ENCODE peak calls at places on chromosomes 11 and 22, in ten cellular contexts. A is fibroblast of lung, X is heart left ventricle, I is AG04450, L is osteoblast, U is OCI-LY7, O is astrocyte of the cerebellum, W is AG09319, F is cardiac fibroblast, N is endothelial cell. H is an unnamed sample.

GRCh38 chr11:101914349-101914736 is 467 bp upstream of the CEP126 start:
- DNase-seq in U (no peak), X (no peak), L (peak), N (no peak), A (peak), F (no peak), W (peak), O (no peak), I (peak), H (no peak)

GRCh38 chr11:9787981-9788521 is 124.2 kb downstream of the SWAP70 start:
- DNase-seq in U (no peak), L (peak), I (peak), W (peak), F (peak), O (peak), N (no peak), A (peak), X (peak), H (no peak)

GRCh38 chr11:83436855-83437254 is 150.7 kb upstream of the CCDC90B start:
- DNase-seq in A (no peak), I (no peak), W (no peak), U (no peak), F (no peak), L (no peak), X (no peak), O (no peak), N (no peak), H (no peak)

GRCh38 chr11:31875861-31876625 is 64.9 kb upstream of the PAX6 start:
- DNase-seq in I (no peak), O (no peak), A (no peak), F (no peak), N (no peak), W (no peak), U (no peak), X (no peak), L (no peak), H (peak)

GRCh38 chr11:45354976-45355705 is 69.0 kb upstream of the SYT13 start:
- DNase-seq in I (no peak), F (peak), U (peak), W (peak), A (peak), N (peak), O (peak), L (no peak), X (peak), H (peak)

GRCh38 chr11:8209208-8209807 is 40.5 kb upstream of the RIC3 start:
- DNase-seq in X (no peak), N (no peak), U (no peak), F (no peak), O (no peak), L (peak), A (no peak), W (no peak), I (no peak), H (no peak)

GRCh38 chr11:64926689-64927088 is 2.2 kb downstream of the PPP2R5B start:
- DNase-seq in O (no peak), X (no peak), W (no peak), F (no peak), A (no peak), U (no peak), N (no peak), I (no peak), L (peak), H (no peak)

GRCh38 chr22:40176921-40177737 is 596 bp upstream of the TNRC6B start:
- DNase-seq in U (peak), L (peak), X (no peak), W (no peak), I (no peak), N (peak), F (peak), A (peak), O (no peak), H (peak)

GRCh38 chr11:10751581-10751940 is 515 bp downstream of the CTR9 start:
- DNase-seq in W (no peak), X (no peak), I (no peak), N (no peak), O (no peak), A (no peak), L (peak), F (peak), U (no peak), H (no peak)

GRCh38 chr22:49005557-49005956 is 822.1 kb downstream of the BRD1 start:
- DNase-seq in I (no peak), X (no peak), F (no peak), O (no peak), U (no peak), A (no peak), N (no peak), W (no peak), L (no peak), H (no peak)

GRCh38 chr11:11996321-11997174 is 11.9 kb downstream of the DKK3 start:
- DNase-seq in L (no peak), W (no peak), O (no peak), A (no peak), X (no peak), I (no peak), N (no peak), U (no peak), F (no peak), H (no peak)

GRCh38 chr22:35335936-35336781 is 36.5 kb downstream of the TOM1 start:
- DNase-seq in I (no peak), W (no peak), N (no peak), X (peak), L (no peak), F (no peak), A (no peak), U (no peak), O (no peak), H (no peak)

GRCh38 chr11:84819561-84819960 is 807.6 kb downstream of the DLG2 start:
- DNase-seq in W (no peak), O (no peak), F (no peak), N (no peak), I (no peak), A (no peak), X (no peak), L (no peak), U (no peak), H (no peak)

GRCh38 chr11:95304777-95305176 is 73.8 kb upstream of the SESN3 start:
- DNase-seq in W (no peak), A (no peak), L (no peak), O (no peak), F (no peak), U (no peak), X (no peak), N (no peak), I (no peak), H (no peak)

GRCh38 chr11:12835286-12835685 is 161.1 kb downstream of the TEAD1 start:
- DNase-seq in A (no peak), X (no peak), O (no peak), L (no peak), F (no peak), N (no peak), I (no peak), U (no peak), W (no peak), H (no peak)

GRCh38 chr22:27397948-27398330 is 403.6 kb downstream of the MN1 start:
- DNase-seq in N (no peak), X (peak), I (peak), A (peak), U (no peak), F (peak), W (no peak), L (no peak), O (no peak), H (no peak)

GRCh38 chr11:91700854-91701253 is 523.8 kb upstream of the FAT3 start:
- DNase-seq in O (no peak), I (no peak), A (no peak), X (no peak), L (no peak), U (no peak), W (no peak), N (no peak), F (no peak), H (no peak)

GRCh38 chr11:130403301-130403804 is 25.1 kb downstream of the ADAMTS8 start:
- DNase-seq in X (peak), A (peak), U (no peak), F (peak), I (peak), L (peak), O (peak), W (peak), N (no peak), H (no peak)

GRCh38 chr22:42926034-42926433 is 69.0 kb upstream of the ARFGAP3 start:
- DNase-seq in W (no peak), F (peak), X (no peak), L (peak), U (no peak), A (no peak), I (no peak), N (no peak), O (no peak), H (no peak)

GRCh38 chr11:83773950-83774880 is 488.0 kb upstream of the CCDC90B start:
- DNase-seq in X (no peak), A (no peak), F (peak), I (no peak), W (no peak), U (no peak), L (no peak), O (no peak), N (no peak), H (no peak)

GRCh38 chr11:121563900-121564822 is 111.4 kb upstream of the SORL1-AS1 start:
- DNase-seq in A (peak), W (no peak), F (no peak), U (no peak), I (peak), N (no peak), L (no peak), O (no peak), X (no peak), H (no peak)

GRCh38 chr11:11265994-11266606 is 87.0 kb downstream of the CSNK2A3 start:
- DNase-seq in N (peak), W (no peak), I (no peak), F (peak), O (no peak), L (peak), U (peak), X (peak), A (no peak), H (peak)

DNA sequence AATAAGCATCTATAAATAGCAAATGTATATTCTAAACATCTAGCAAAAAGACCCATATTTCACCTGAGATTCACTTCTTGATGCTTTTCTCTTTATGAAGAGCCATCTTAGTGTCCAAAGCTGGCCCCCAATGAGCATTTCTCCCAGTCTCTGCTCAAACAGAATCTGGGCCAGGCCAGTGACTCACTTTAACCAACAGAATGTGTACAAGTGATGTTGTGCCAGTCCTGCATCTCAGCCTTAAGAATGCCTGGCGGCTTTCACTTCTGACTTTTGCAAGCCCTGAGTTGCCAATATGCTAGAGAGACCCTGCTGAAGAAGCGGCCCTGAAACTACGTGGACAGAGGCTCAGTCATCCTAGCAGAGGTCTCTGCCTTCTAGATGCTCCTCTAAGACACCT is 6.9 kb upstream of the COPB1 start:
- DNase-seq in L (no peak), O (no peak), A (peak), X (no peak), F (peak), N (no peak), I (no peak), U (no peak), W (no peak), H (no peak)
- TF ChIP-seq CTCF in L (no peak), O (no peak), A (no peak), X (no peak), F (no peak), N (no peak), I (no peak), U (no peak), W (no peak), H (no peak)

GRCh38 chr11:36372101-36372767 is 76.1 kb downstream of the PRR5L start:
- DNase-seq in F (peak), L (peak), O (peak), U (no peak), X (no peak), I (peak), N (no peak), A (peak), W (peak), H (no peak)

GRCh38 chr11:36374726-36375125 is 78.6 kb downstream of the PRR5L start:
- DNase-seq in X (no peak), W (no peak), I (no peak), N (no peak), L (no peak), F (no peak), A (no peak), O (no peak), U (no peak), H (no peak)

GRCh38 chr11:36371161-36371560 is 75.1 kb downstream of the PRR5L start:
- DNase-seq in X (no peak), W (no peak), L (no peak), O (no peak), U (no peak), N (no peak), A (no peak), I (no peak), F (no peak), H (no peak)

GRCh38 chr11:36371590-36371989 is 75.5 kb downstream of the PRR5L start:
- DNase-seq in O (no peak), A (no peak), X (no peak), W (no peak), N (no peak), I (no peak), F (no peak), U (no peak), L (no peak), H (no peak)

GRCh38 chr11:36373040-36374010 is 77.2 kb downstream of the PRR5L start:
- DNase-seq in F (no peak), O (no peak), W (no peak), I (no peak), L (no peak), A (no peak), N (no peak), X (no peak), U (no peak), H (no peak)
- TF ChIP-seq CTCF in F (no peak), O (no peak), W (no peak), I (no peak), L (no peak), A (no peak), N (no peak), X (no peak), U (no peak), H (no peak)

GRCh38 chr11:117970400-117971024 is 15.7 kb upstream of the IL10RA start:
- DNase-seq in U (no peak), L (no peak), W (no peak), N (no peak), X (no peak), A (no peak), I (no peak), F (no peak), O (no peak), H (no peak)

GRCh38 chr11:117972044-117972443 is 14.2 kb upstream of the IL10RA start:
- DNase-seq in U (no peak), F (no peak), N (no peak), X (no peak), I (no peak), W (no peak), A (no peak), O (no peak), L (no peak), H (no peak)

GRCh38 chr11:117969160-117969991 is 16.8 kb upstream of the IL10RA start:
- DNase-seq in L (no peak), N (no peak), I (no peak), A (no peak), F (no peak), U (no peak), O (no peak), X (no peak), W (no peak), H (no peak)

GRCh38 chr11:117973446-117973922 is 12.7 kb upstream of the IL10RA start:
- DNase-seq in X (no peak), L (no peak), W (no peak), N (no peak), U (no peak), F (no peak), O (no peak), A (no peak), I (no peak), H (no peak)

GRCh38 chr11:117972589-117973445 is 13.4 kb upstream of the IL10RA start:
- DNase-seq in X (no peak), W (no peak), O (no peak), U (no peak), L (peak), A (no peak), F (no peak), N (peak), I (no peak), H (no peak)
- TF ChIP-seq CTCF in X (no peak), W (no peak), O (no peak), U (no peak), L (no peak), A (no peak), F (no peak), N (no peak), I (no peak), H (no peak)

GRCh38 chr11:116513894-116514293 is 258.9 kb downstream of the BUD13 start:
- DNase-seq in U (no peak), A (peak), O (no peak), I (no peak), W (no peak), F (peak), L (no peak), N (peak), X (no peak), H (peak)
- TF ChIP-seq CTCF in U (peak), A (no peak), O (no peak), I (peak), W (peak), F (peak), L (peak), N (peak), X (peak), H (peak)

GRCh38 chr11:35173011-35173511 is 34.1 kb downstream of the CD44 start:
- DNase-seq in A (peak), I (no peak), L (no peak), N (no peak), W (no peak), X (no peak), F (peak), O (no peak), U (peak), H (no peak)

GRCh38 chr11:35170503-35170902 is 31.5 kb downstream of the CD44 start:
- DNase-seq in I (no peak), W (no peak), U (no peak), O (peak), L (no peak), N (no peak), A (no peak), F (no peak), X (no peak), H (no peak)

GRCh38 chr11:35174666-35175065 is 35.7 kb downstream of the CD44 start:
- DNase-seq in U (no peak), N (no peak), L (peak), W (no peak), F (peak), A (peak), O (peak), I (peak), X (no peak), H (no peak)

GRCh38 chr11:35171226-35171625 is 32.3 kb downstream of the CD44 start:
- DNase-seq in I (no peak), W (no peak), F (no peak), O (no peak), L (no peak), X (no peak), N (no peak), A (no peak), U (no peak), H (no peak)

DNA sequence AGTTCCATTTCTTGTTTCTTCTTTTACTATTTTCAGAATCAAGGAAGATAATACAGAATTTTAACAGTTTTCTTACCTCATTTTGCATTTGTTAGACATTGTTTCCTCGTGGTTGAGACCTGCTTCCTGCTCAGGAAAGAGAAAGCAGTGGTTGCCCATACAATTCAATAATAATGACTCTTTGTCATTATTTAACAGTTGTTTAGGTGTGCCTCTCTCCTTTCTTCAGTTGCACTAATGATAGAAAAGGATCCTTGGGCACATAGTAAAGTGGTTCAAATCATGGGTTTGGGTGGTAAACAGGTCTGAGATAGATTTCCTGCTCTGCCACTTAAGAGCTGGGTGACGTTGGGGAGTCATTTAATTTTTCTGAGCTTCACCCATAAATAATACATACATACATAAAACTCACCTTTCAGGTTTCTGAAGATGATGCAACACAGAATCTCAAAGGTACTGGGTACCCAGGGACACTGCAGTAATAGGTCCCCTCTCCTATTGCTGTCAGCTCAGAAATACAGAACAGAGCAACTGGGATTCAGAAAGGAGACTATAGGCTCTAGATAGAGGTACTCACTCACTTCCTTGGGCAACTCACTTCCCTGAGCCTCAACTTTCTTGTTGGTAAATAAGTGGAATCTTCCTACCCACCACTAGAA is 34.8 kb downstream of the CD44 start:
- DNase-seq in A (no peak), U (no peak), L (no peak), I (no peak), N (no peak), W (no peak), O (no peak), X (no peak), F (no peak), H (no peak)
- TF ChIP-seq CTCF in A (no peak), U (no peak), L (no peak), I (no peak), N (no peak), W (no peak), O (no peak), X (no peak), F (no peak), H (no peak)

GRCh38 chr11:15115686-15116085 is 963 bp downstream of the INSC start:
- DNase-seq in W (no peak), F (no peak), O (no peak), A (no peak), I (no peak), N (no peak), L (no peak), X (no peak), U (no peak), H (no peak)

GRCh38 chr11:15113381-15113780 is 1.3 kb upstream of the INSC start:
- DNase-seq in A (no peak), N (no peak), L (no peak), W (no peak), X (no peak), I (no peak), F (no peak), U (peak), O (no peak), H (no peak)

GRCh38 chr11:15111215-15111614 is 3.5 kb upstream of the INSC start:
- DNase-seq in X (no peak), A (no peak), O (no peak), W (no peak), N (no peak), U (no peak), L (no peak), F (no peak), I (no peak), H (no peak)

GRCh38 chr11:15117751-15118150 is 3.0 kb downstream of the INSC start:
- DNase-seq in X (no peak), L (peak), U (no peak), W (no peak), F (no peak), A (no peak), I (no peak), O (no peak), N (no peak), H (peak)

DNA sequence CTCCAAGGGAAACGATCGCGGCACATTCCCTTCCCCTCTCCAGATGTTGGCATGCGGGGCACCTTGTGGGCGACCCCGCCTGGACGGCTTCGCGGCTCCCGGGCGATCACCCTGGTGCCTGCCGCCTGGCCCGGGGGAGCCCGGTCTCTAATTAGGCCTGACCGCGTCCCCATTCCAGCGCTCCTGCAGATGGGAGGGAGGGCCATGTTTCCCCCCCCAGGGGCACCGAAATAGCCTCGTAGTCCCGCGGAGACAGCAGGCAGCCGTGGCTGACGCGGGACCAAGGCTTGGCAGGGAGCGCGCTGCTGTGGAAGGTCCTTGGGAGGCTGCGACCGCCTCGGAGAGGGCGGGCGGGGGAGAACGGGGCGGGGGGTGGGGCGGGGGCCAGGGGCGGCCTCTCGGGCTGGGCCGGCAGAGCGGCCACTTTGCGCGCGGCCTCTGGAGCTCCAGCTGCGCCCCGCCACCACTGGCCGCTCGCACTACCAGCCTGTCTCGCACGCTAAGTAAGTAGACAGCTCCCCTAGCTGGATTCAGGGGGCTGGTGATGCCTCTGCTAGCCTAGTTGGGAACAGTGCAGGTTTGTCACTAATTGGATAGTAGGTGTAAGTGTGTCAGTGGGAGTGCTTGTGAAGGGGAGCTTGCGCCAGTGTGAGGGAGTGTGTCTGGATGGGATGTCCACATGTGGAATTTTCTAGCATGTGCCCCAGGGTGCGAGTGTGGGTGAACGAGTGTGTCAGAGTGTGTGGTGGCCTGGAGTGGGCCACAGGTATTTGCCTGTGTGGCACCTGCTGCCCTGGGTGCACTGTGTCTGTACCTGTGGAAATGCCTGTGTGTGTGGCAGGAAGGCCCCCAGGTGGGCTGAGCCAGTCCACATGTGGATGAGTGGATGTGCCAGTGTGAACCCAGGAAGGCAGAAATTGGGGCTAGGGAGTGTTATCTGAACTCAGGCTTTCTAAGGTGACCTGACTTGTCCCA is at the start of gene INSC:
- DNase-seq in U (no peak), L (peak), W (no peak), X (no peak), A (peak), N (peak), F (no peak), I (no peak), O (no peak), H (peak)
- TF ChIP-seq CTCF in U (no peak), L (no peak), W (no peak), X (no peak), A (no peak), N (no peak), F (no peak), I (no peak), O (no peak), H (no peak)

GRCh38 chr11:134861490-134862107 is 449.6 kb upstream of the B3GAT1 start:
- DNase-seq in A (no peak), U (no peak), N (no peak), X (no peak), W (no peak), I (no peak), L (no peak), F (no peak), O (no peak), H (no peak)
- TF ChIP-seq CTCF in A (no peak), U (peak), N (peak), X (no peak), W (no peak), I (no peak), L (no peak), F (no peak), O (no peak), H (peak)